ENCODE peak calls at places on chromosomes 2 and 18, in eight cellular contexts. Y is heart right ventricle, A is lower leg skin, Z is Peyer's patch, E is fibroblast of pulmonary artery, S is osteoblast, R is Panc1, C is A549. V is an unnamed sample.

GRCh38 chr2:100182494-100183355 is 40.3 kb upstream of the AFF3 start:
- DNase-seq in A (no peak), C (no peak), Y (peak), R (no peak), E (no peak), Z (no peak), S (no peak), V (no peak)

GRCh38 chr2:171187177-171187576 is 26.5 kb upstream of the TLK1 start:
- DNase-seq in R (no peak), C (no peak), E (no peak), Y (no peak), S (no peak), Z (no peak), A (no peak), V (no peak)

GRCh38 chr2:239445771-239446524 is 45.1 kb upstream of the HDAC4 start:
- DNase-seq in R (no peak), E (peak), C (no peak), A (no peak), Z (no peak), Y (no peak), S (no peak), V (no peak)

GRCh38 chr2:194725169-194725568 is 931.9 kb upstream of the SLC39A10 start:
- DNase-seq in R (no peak), Z (no peak), E (no peak), A (no peak), Y (no peak), S (no peak), C (no peak), V (no peak)

GRCh38 chr2:128465246-128466170 is 146.8 kb upstream of the HS6ST1 start:
- DNase-seq in S (peak), A (no peak), Y (no peak), E (no peak), C (no peak), Z (no peak), R (no peak), V (no peak)

GRCh38 chr2:224982226-224982625 is 60.0 kb downstream of the DOCK10 start:
- DNase-seq in A (no peak), Y (no peak), R (no peak), S (peak), Z (no peak), E (peak), C (no peak), V (peak)

GRCh38 chr18:28007841-28008240 is 169.1 kb downstream of the CDH2 start:
- DNase-seq in Y (no peak), R (no peak), Z (no peak), A (no peak), C (no peak), S (no peak), E (peak), V (peak)

GRCh38 chr2:69469784-69470183 is 32.5 kb upstream of the NFU1 start:
- DNase-seq in A (no peak), Z (no peak), C (no peak), S (no peak), R (no peak), Y (no peak), E (peak), V (no peak)

GRCh38 chr2:105294046-105294445 is 35.5 kb downstream of the TGFBRAP1 start:
- DNase-seq in C (no peak), S (no peak), A (no peak), Z (no peak), R (no peak), E (no peak), Y (no peak), V (no peak)

GRCh38 chr2:144364988-144365738 is 154.8 kb downstream of the ZEB2 start:
- DNase-seq in A (no peak), E (peak), Z (no peak), S (peak), R (no peak), C (no peak), Y (no peak), V (peak)

GRCh38 chr2:6627316-6627715 is 238.4 kb downstream of the CMPK2 start:
- DNase-seq in Z (no peak), E (no peak), A (no peak), R (no peak), Y (no peak), S (no peak), C (no peak), V (no peak)

GRCh38 chr18:10518595-10519273 is 7.1 kb upstream of the NAPG start:
- DNase-seq in A (peak), Z (no peak), S (no peak), C (no peak), Y (peak), E (peak), R (no peak), V (peak)

GRCh38 chr2:42084231-42084671 is 36.4 kb downstream of the PKDCC start:
- DNase-seq in Y (peak), E (peak), R (no peak), S (peak), C (no peak), Z (no peak), A (no peak), V (peak)

GRCh38 chr2:128710770-128711169 is 392.1 kb upstream of the HS6ST1 start:
- DNase-seq in R (no peak), S (no peak), Z (no peak), A (peak), Y (no peak), C (no peak), E (no peak), V (no peak)

GRCh38 chr18:356763-357162 is 88.9 kb upstream of the THOC1 start:
- DNase-seq in Y (no peak), Z (no peak), C (no peak), R (no peak), A (no peak), E (no peak), S (no peak), V (no peak)

GRCh38 chr2:229342376-229342775 is 71.3 kb upstream of the PID1 start:
- DNase-seq in Y (peak), S (no peak), Z (no peak), A (no peak), E (peak), C (peak), R (peak), V (peak)

GRCh38 chr18:11752116-11752911 is 63.2 kb downstream of the GNAL start:
- DNase-seq in R (no peak), Y (no peak), Z (no peak), S (peak), C (peak), E (peak), A (no peak), V (peak)
- H3K4me3 ChIP-seq in R (no peak), Y (peak), Z (peak), S (peak), C (peak), E (no peak), A (peak), V (no peak)

GRCh38 chr2:65655000-65655399 is 222.6 kb upstream of the SPRED2 start:
- DNase-seq in C (no peak), Y (no peak), A (no peak), S (no peak), E (no peak), R (no peak), Z (no peak), V (no peak)

GRCh38 chr2:65658253-65658652 is 225.9 kb upstream of the SPRED2 start:
- DNase-seq in S (no peak), E (no peak), A (no peak), R (no peak), C (no peak), Z (no peak), Y (no peak), V (no peak)

GRCh38 chr2:65656152-65656718 is 223.8 kb upstream of the SPRED2 start:
- DNase-seq in S (no peak), Z (no peak), A (no peak), Y (no peak), R (no peak), E (no peak), C (no peak), V (no peak)

GRCh38 chr2:65658871-65659270 is 226.5 kb upstream of the SPRED2 start:
- DNase-seq in S (no peak), Z (no peak), A (no peak), R (no peak), C (no peak), E (no peak), Y (no peak), V (peak)

DNA sequence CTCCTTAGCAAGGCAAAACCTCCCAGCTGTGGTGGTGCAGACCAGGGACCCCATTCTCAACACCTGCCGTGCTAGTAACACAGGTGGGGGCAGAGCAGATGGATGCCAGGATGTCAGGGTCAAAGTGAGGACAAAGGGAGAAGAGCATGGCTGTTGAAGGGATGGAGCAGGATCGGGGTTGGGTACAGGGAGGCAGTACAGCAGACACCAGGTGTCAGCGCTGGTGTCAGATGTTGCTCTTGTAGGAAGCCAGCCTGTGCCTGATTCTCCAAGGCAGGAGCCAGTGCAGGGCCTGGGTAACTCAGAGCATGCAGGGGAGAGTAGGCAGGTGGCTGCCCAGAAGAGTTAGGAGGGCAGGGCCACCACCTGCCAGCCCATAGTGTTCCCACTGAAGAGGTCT is 222.1 kb upstream of the SPRED2 start:
- DNase-seq in E (no peak), S (no peak), Z (no peak), Y (no peak), R (no peak), A (no peak), C (no peak), V (no peak)
- TF ChIP-seq CTCF in E (no peak), S (no peak), Z (no peak), Y (no peak), R (no peak), A (no peak), C (no peak), V (no peak)

DNA sequence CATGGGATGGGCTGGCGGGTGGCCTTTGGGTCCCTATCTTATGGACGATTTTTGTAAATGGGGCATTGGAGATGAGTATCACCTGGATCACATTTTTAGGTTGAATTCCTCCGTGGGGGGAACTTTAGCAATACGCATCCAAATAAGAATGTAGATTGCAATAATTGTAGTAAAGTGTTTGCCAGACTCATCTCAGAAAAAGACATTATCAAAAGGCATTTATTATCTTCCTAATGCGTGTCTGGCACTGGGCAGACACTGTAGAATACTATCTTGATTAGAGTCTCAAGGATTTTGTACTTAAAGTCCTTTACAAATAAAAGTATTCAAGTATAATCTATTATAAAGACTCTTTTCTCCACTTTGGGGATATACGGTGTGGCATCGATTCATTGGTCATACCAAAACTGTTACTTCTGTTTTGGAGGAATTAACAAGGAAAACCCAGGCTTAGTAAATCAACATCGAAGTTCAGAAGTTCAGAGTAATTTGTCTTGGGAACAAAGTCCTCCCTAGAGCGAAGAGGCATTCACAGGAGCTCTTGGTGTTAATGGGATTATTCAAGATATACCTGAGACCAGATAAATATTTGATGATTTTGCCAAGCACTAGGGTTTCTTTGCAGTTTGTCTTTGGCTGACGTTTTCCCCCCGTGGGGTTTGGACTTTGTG is 568 bp upstream of the ACKR3 start:
- DNase-seq in R (no peak), Y (no peak), A (no peak), E (no peak), Z (no peak), C (no peak), S (peak), V (no peak)
- H3K4me3 ChIP-seq in R (no peak), Y (peak), A (no peak), E (no peak), Z (peak), C (peak), S (no peak), V (no peak)

GRCh38 chr18:26017929-26018328 is 72.5 kb downstream of the SS18 start:
- DNase-seq in E (no peak), Z (no peak), C (no peak), A (no peak), S (peak), Y (no peak), R (no peak), V (no peak)
- TF ChIP-seq CTCF in E (no peak), Z (no peak), C (no peak), A (no peak), S (no peak), Y (no peak), R (no peak), V (no peak)

GRCh38 chr18:75160315-75160714 is 48.6 kb downstream of the PTGR3 start:
- DNase-seq in R (no peak), Z (no peak), S (no peak), A (peak), Y (no peak), E (no peak), C (no peak), V (peak)

GRCh38 chr18:75162467-75162866 is 46.5 kb downstream of the PTGR3 start:
- DNase-seq in R (no peak), E (peak), Z (no peak), C (no peak), Y (no peak), A (peak), S (no peak), V (peak)

GRCh38 chr18:75162978-75163377 is 46.0 kb downstream of the PTGR3 start:
- DNase-seq in A (no peak), Y (no peak), R (no peak), C (no peak), Z (no peak), E (no peak), S (no peak), V (no peak)

GRCh38 chr18:75163736-75164135 is 45.2 kb downstream of the PTGR3 start:
- DNase-seq in C (no peak), Y (no peak), R (no peak), A (peak), E (no peak), Z (no peak), S (no peak), V (no peak)

GRCh38 chr18:75161629-75162028 is 47.3 kb downstream of the PTGR3 start:
- DNase-seq in C (peak), A (peak), R (peak), Z (no peak), E (no peak), Y (no peak), S (no peak), V (peak)
- H3K4me3 ChIP-seq in C (peak), A (no peak), R (peak), Z (peak), E (peak), Y (peak), S (peak), V (no peak)

DNA sequence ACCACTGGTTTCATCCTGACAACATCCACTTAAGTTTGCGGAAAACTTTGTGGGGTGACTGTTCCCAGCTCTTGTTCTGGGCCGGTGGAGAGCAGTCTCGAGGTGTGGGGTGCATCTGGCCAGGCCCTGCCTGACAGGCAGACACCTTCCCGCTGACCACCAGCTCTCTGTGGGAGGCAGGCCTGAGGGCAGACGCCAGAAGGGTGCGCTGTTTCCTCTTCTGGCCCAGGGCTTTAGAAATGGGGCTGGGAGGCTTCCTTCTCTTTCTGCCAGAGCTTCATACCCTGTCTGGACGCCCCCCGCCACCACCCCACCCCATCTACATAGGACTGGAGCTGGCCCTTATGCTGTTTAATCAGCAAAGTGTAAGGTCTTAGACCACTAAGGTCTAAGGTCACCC is 263.8 kb downstream of the LOXHD1 start:
- DNase-seq in C (no peak), A (no peak), R (no peak), S (no peak), E (no peak), Z (no peak), Y (no peak), V (no peak)
- TF ChIP-seq CTCF in C (no peak), A (no peak), R (no peak), S (peak), E (no peak), Z (no peak), Y (peak), V (no peak)

GRCh38 chr2:70993689-70993986 is 1.0 kb downstream of the TEX261 start:
- DNase-seq in S (no peak), R (no peak), Z (no peak), Y (no peak), C (no peak), E (no peak), A (no peak), V (no peak)
- H3K4me3 ChIP-seq in S (peak), R (peak), Z (peak), Y (peak), C (peak), E (peak), A (peak), V (peak)